ENCODE peak calls at places on chromosome 1, in five cellular contexts. One of them, this sample, is unnamed.

GRCh38 chr1:153578490-153578889 is 12.8 kb upstream of the S100A2 start:
- DNase-seq in KBM-7: no peak
- DNase-seq in AG08395: peak; percentile 58
- DNase-seq in left lung: no peak
- DNase-seq in left cardiac atrium: no peak
- DNase-seq in this sample: no peak

GRCh38 chr1:203028067-203028783 is 1.9 kb downstream of the PPFIA4 start:
- DNase-seq in KBM-7: no peak
- DNase-seq in AG08395: no peak
- DNase-seq in left lung: no peak
- DNase-seq in left cardiac atrium: no peak
- DNase-seq in this sample: no peak

GRCh38 chr1:152517237-152517811 is 3.0 kb downstream of the CRCT1 start:
- DNase-seq in KBM-7: no peak
- DNase-seq in AG08395: no peak
- DNase-seq in left lung: no peak
- DNase-seq in left cardiac atrium: peak; percentile 24
- DNase-seq in this sample: no peak

GRCh38 chr1:1889090-1889750 is 1.7 kb downstream of the GNB1 start:
- DNase-seq in KBM-7: peak; percentile 42
- DNase-seq in AG08395: no peak
- DNase-seq in left lung: peak; percentile 31
- DNase-seq in left cardiac atrium: no peak
- DNase-seq in this sample: no peak

GRCh38 chr1:116919802-116920201 is 10.1 kb downstream of the PTGFRN start:
- DNase-seq in KBM-7: no peak
- DNase-seq in AG08395: no peak
- DNase-seq in left lung: no peak
- DNase-seq in left cardiac atrium: no peak
- DNase-seq in this sample: no peak

GRCh38 chr1:221887091-221887746 is 145.3 kb upstream of the DUSP10 start:
- DNase-seq in KBM-7: no peak
- DNase-seq in AG08395: peak; percentile 90
- DNase-seq in left lung: peak; percentile 80
- DNase-seq in left cardiac atrium: peak; percentile 77
- DNase-seq in this sample: no peak

GRCh38 chr1:41500378-41500777 is 15.9 kb upstream of the EDN2 start:
- DNase-seq in KBM-7: no peak
- DNase-seq in AG08395: peak; percentile 53
- DNase-seq in left lung: peak; percentile 91
- DNase-seq in left cardiac atrium: peak; percentile 71
- DNase-seq in this sample: no peak

GRCh38 chr1:117824612-117825011 is 104.8 kb downstream of the GDAP2 start:
- DNase-seq in KBM-7: no peak
- DNase-seq in AG08395: peak; percentile 43
- DNase-seq in left lung: no peak
- DNase-seq in left cardiac atrium: peak; percentile 29
- DNase-seq in this sample: no peak

GRCh38 chr1:213982814-213983588 is 4.8 kb upstream of the PROX1 start:
- DNase-seq in KBM-7: no peak
- DNase-seq in AG08395: no peak
- DNase-seq in left lung: peak; percentile 74
- DNase-seq in left cardiac atrium: peak; percentile 57
- DNase-seq in this sample: no peak

GRCh38 chr1:163912491-163912890 is 590.7 kb downstream of the NUF2 start:
- DNase-seq in KBM-7: no peak
- DNase-seq in AG08395: peak; percentile 57
- DNase-seq in left lung: no peak
- DNase-seq in left cardiac atrium: no peak
- DNase-seq in this sample: no peak

GRCh38 chr1:181013144-181013543 is 9.5 kb downstream of the STX6 start:
- DNase-seq in KBM-7: peak; percentile 44
- DNase-seq in AG08395: no peak
- DNase-seq in left lung: no peak
- DNase-seq in left cardiac atrium: no peak
- DNase-seq in this sample: no peak

GRCh38 chr1:63674238-63674864 is 81.1 kb downstream of the PGM1 start:
- DNase-seq in KBM-7: peak; percentile 44
- DNase-seq in AG08395: peak; percentile 90
- DNase-seq in left lung: no peak
- DNase-seq in left cardiac atrium: peak; percentile 77
- DNase-seq in this sample: no peak

GRCh38 chr1:6257541-6258069 is 3.3 kb downstream of the GPR153 start:
- DNase-seq in KBM-7: no peak
- DNase-seq in AG08395: no peak
- DNase-seq in left lung: no peak
- DNase-seq in left cardiac atrium: no peak
- DNase-seq in this sample: no peak

GRCh38 chr1:223745731-223746130 is 33.4 kb downstream of the CAPN2 start:
- DNase-seq in KBM-7: no peak
- DNase-seq in AG08395: no peak
- DNase-seq in left lung: no peak
- DNase-seq in left cardiac atrium: no peak
- DNase-seq in this sample: no peak

GRCh38 chr1:30788580-30789387 is 31.2 kb upstream of the LAPTM5 start:
- DNase-seq in KBM-7: no peak
- DNase-seq in AG08395: no peak
- DNase-seq in left lung: no peak
- DNase-seq in left cardiac atrium: no peak
- DNase-seq in this sample: no peak

GRCh38 chr1:54581621-54582035 is 33.6 kb downstream of the ACOT11 start:
- DNase-seq in KBM-7: no peak
- DNase-seq in AG08395: peak; percentile 99
- DNase-seq in left lung: peak; percentile 93
- DNase-seq in left cardiac atrium: peak; percentile 91
- DNase-seq in this sample: no peak

This sample was measured in activated T-helper 9 cell treated with anti-CD3 and anti-CD28 coated beads, Interleukin-2, amount 50 U/mL, for 16 hours.